ENCODE peak calls at places on chromosomes 1 and 21, in eight cellular contexts. B, P, A, U, S, X, V and M are unnamed samples.

GRCh38 chr1:206591696-206592095 is 20.6 kb downstream of the EIF2D start:
- DNase-seq in B (no peak), P (no peak), A (no peak), U (no peak), S (no peak), X (no peak), V (no peak), M (no peak)

GRCh38 chr21:17501107-17502006 is 11.5 kb upstream of the CXADR start:
- DNase-seq in B (no peak), P (no peak), A (no peak), U (no peak), S (peak), X (no peak), V (peak), M (no peak)

GRCh38 chr1:153610334-153611023 is 2.5 kb downstream of the S100A16 start:
- DNase-seq in B (no peak), P (no peak), A (peak), U (no peak), S (no peak), X (no peak), V (peak), M (no peak)

GRCh38 chr1:184476187-184476586 is 89.4 kb downstream of the C1orf21 start:
- DNase-seq in B (no peak), P (no peak), A (no peak), U (no peak), S (no peak), X (no peak), V (no peak), M (no peak)

GRCh38 chr21:43778469-43779335 is 2.6 kb upstream of the CSTB start:
- DNase-seq in B (no peak), P (no peak), A (no peak), U (no peak), S (no peak), X (no peak), V (peak), M (no peak)

GRCh38 chr1:10629816-10630571 is 155.2 kb downstream of the PEX14 start:
- DNase-seq in B (no peak), P (no peak), A (peak), U (no peak), S (no peak), X (no peak), V (no peak), M (no peak)

GRCh38 chr1:113804421-113805255 is 7.6 kb downstream of the RSBN1 start:
- DNase-seq in B (no peak), P (no peak), A (peak), U (peak), S (peak), X (no peak), V (peak), M (no peak)

GRCh38 chr1:224502459-224503160 is 68.0 kb upstream of the WDR26 start:
- DNase-seq in B (no peak), P (no peak), A (no peak), U (no peak), S (no peak), X (no peak), V (peak), M (no peak)

GRCh38 chr1:183304466-183305122 is 113.6 kb downstream of the NMNAT2 start:
- DNase-seq in B (no peak), P (no peak), A (no peak), U (no peak), S (no peak), X (no peak), V (peak), M (no peak)

GRCh38 chr1:230194525-230194924 is 127.5 kb downstream of the GALNT2 start:
- DNase-seq in B (no peak), P (no peak), A (no peak), U (no peak), S (no peak), X (no peak), V (no peak), M (no peak)

GRCh38 chr1:161727343-161727924 is 6.1 kb downstream of the FCRLB start:
- DNase-seq in B (peak), P (no peak), A (peak), U (no peak), S (no peak), X (no peak), V (peak), M (peak)

GRCh38 chr1:182625716-182626504 is 21.7 kb upstream of the RGS16 start:
- DNase-seq in B (no peak), P (no peak), A (no peak), U (no peak), S (no peak), X (no peak), V (peak), M (no peak)

GRCh38 chr1:12532405-12533315 is 85.3 kb downstream of the DHRS3 start:
- DNase-seq in B (no peak), P (no peak), A (no peak), U (no peak), S (no peak), X (no peak), V (no peak), M (no peak)

GRCh38 chr1:103949714-103950113 is 200.0 kb downstream of the AMY1C start:
- DNase-seq in B (no peak), P (no peak), A (no peak), U (no peak), S (no peak), X (no peak), V (no peak), M (no peak)

GRCh38 chr1:40668769-40669525 is 3.5 kb upstream of the RIMS3 start:
- DNase-seq in B (peak), P (peak), A (peak), U (peak), S (peak), X (peak), V (peak), M (peak)

GRCh38 chr1:58982259-58982998 is 198.6 kb upstream of the JUN start:
- DNase-seq in B (no peak), P (no peak), A (no peak), U (peak), S (peak), X (peak), V (no peak), M (no peak)

GRCh38 chr1:43616383-43616782 is 33.6 kb upstream of the KDM4A start:
- DNase-seq in B (no peak), P (no peak), A (no peak), U (no peak), S (no peak), X (no peak), V (no peak), M (no peak)

GRCh38 chr1:63119575-63120155 is 202.7 kb upstream of the FOXD3 start:
- DNase-seq in B (no peak), P (no peak), A (no peak), U (no peak), S (no peak), X (no peak), V (no peak), M (no peak)

GRCh38 chr1:185442065-185442464 is 125.0 kb upstream of the IVNS1ABP start:
- DNase-seq in B (no peak), P (no peak), A (peak), U (no peak), S (no peak), X (no peak), V (no peak), M (no peak)

GRCh38 chr1:159771501-159771900 is 9.3 kb upstream of the DUSP23 start:
- DNase-seq in B (no peak), P (no peak), A (no peak), U (no peak), S (no peak), X (no peak), V (no peak), M (no peak)

GRCh38 chr1:10987840-10988417 is 24.5 kb upstream of the TARDBP start:
- DNase-seq in B (no peak), P (no peak), A (peak), U (no peak), S (no peak), X (no peak), V (no peak), M (no peak)

GRCh38 chr1:182806015-182806678 is 16.6 kb downstream of the NPL start:
- DNase-seq in B (no peak), P (no peak), A (no peak), U (no peak), S (peak), X (no peak), V (peak), M (no peak)

GRCh38 chr1:100921110-100921706 is 25.3 kb downstream of the SLC30A7 start:
- DNase-seq in B (no peak), P (no peak), A (no peak), U (no peak), S (peak), X (no peak), V (peak), M (no peak)

GRCh38 chr1:200226268-200226968 is 183.4 kb downstream of the ZNF281 start:
- DNase-seq in B (no peak), P (no peak), A (no peak), U (no peak), S (no peak), X (no peak), V (no peak), M (no peak)

GRCh38 chr1:30491831-30492230 is 231.6 kb downstream of the MATN1 start:
- DNase-seq in B (no peak), P (no peak), A (no peak), U (no peak), S (no peak), X (no peak), V (no peak), M (no peak)

GRCh38 chr1:77473690-77474089 is 191.9 kb downstream of the AK5 start:
- DNase-seq in B (no peak), P (no peak), A (peak), U (no peak), S (no peak), X (no peak), V (peak), M (no peak)

GRCh38 chr1:180173451-180173850 is 18.8 kb downstream of the QSOX1 start:
- DNase-seq in B (no peak), P (no peak), A (peak), U (no peak), S (no peak), X (peak), V (no peak), M (no peak)

GRCh38 chr1:24349891-24350290 is 30.7 kb downstream of the GRHL3 start:
- DNase-seq in B (no peak), P (no peak), A (peak), U (no peak), S (no peak), X (no peak), V (peak), M (no peak)

GRCh38 chr1:70553192-70553956 is 142.3 kb downstream of the CTH start:
- DNase-seq in B (no peak), P (no peak), A (no peak), U (no peak), S (no peak), X (no peak), V (no peak), M (no peak)

GRCh38 chr1:17869826-17870225 is 114.7 kb downstream of the ACTL8 start:
- DNase-seq in B (no peak), P (no peak), A (peak), U (no peak), S (no peak), X (no peak), V (no peak), M (no peak)

GRCh38 chr1:26799479-26800133 is 11.9 kb downstream of the PIGV start:
- DNase-seq in B (no peak), P (peak), A (peak), U (peak), S (peak), X (peak), V (peak), M (no peak)
- H3K27ac ChIP-seq in B (peak), P (peak), A (peak), U (peak), S (peak), X (peak), V (peak), M (peak)

GRCh38 chr1:242523968-242524570 is 428 bp downstream of the PLD5 start:
- DNase-seq in B (no peak), P (peak), A (peak), U (no peak), S (peak), X (no peak), V (peak), M (no peak)

GRCh38 chr1:242522304-242522945 is 2.1 kb downstream of the PLD5 start:
- DNase-seq in B (no peak), P (no peak), A (peak), U (no peak), S (no peak), X (no peak), V (peak), M (no peak)

GRCh38 chr1:242525360-242525722 is 844 bp upstream of the PLD5 start:
- DNase-seq in B (no peak), P (no peak), A (no peak), U (no peak), S (no peak), X (no peak), V (no peak), M (no peak)

GRCh38 chr1:242524571-242525359 is at the start of gene PLD5:
- DNase-seq in B (no peak), P (no peak), A (peak), U (no peak), S (peak), X (no peak), V (no peak), M (no peak)

DNA sequence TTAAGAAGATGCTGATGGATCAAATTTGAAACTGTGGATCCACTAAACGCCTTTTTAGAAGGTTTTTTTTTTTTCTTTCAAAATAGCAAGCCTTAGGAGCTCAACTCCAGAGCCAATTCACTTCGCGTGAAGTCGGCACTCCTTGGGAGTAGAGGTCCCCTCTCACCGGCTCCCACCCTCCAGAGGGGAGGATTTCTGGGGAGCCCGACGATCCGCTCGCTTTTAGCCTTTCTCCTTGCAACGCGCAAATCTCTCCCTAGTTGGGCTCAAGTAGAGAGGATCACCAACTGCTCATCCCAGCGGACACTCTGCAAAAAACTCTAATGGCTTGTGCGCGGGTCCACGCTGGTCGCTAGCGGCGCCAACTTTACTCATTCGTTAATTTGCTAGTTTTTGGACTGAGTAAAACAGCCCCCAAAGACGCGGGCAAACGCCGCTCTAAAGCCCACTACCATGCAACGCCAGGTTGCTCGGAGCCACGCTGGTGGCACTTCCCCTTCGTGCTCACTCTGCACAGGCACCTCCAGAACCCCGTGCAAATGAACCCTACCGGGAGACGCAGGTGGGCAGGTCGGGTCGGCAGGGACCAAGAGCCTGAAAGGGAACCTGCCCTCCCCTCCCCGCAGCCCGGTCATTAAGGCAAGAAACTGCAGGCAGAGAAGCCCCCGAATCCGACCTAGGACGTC is 1.1 kb downstream of the PLD5 start:
- DNase-seq in B (no peak), P (no peak), A (peak), U (no peak), S (no peak), X (no peak), V (no peak), M (no peak)
- H3K4me3 ChIP-seq in B (no peak), P (no peak), A (no peak), U (peak), S (peak), X (peak), V (no peak), M (no peak)

GRCh38 chr1:9401080-9401453 is 108.4 kb downstream of the SPSB1 start:
- DNase-seq in B (no peak), P (no peak), A (no peak), U (no peak), S (no peak), X (no peak), V (no peak), M (no peak)

GRCh38 chr1:9402717-9403116 is 110.0 kb downstream of the SPSB1 start:
- DNase-seq in B (no peak), P (no peak), A (no peak), U (no peak), S (no peak), X (no peak), V (no peak), M (no peak)

GRCh38 chr1:9400425-9401079 is 107.9 kb downstream of the SPSB1 start:
- DNase-seq in B (no peak), P (no peak), A (peak), U (no peak), S (no peak), X (no peak), V (peak), M (no peak)

GRCh38 chr1:9404117-9404516 is 111.4 kb downstream of the SPSB1 start:
- DNase-seq in B (no peak), P (no peak), A (no peak), U (no peak), S (no peak), X (no peak), V (no peak), M (no peak)

DNA sequence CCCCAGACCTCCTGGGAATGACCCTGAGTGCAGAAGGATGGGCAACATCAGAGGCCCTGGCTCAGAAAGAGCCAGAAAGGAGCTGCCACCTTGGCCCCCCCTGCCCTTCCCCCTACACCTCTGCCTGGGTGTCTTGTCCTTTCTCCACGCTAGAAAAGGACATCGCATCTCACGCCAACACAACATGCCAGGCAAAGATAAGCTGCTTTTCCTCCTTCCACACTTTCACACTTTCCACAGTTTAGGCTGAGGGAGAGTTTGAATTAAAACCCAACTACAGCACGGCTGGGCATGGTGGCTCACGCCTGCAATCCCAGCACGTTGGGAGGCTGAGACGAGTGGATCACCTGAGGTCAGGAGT is 109.5 kb downstream of the SPSB1 start:
- DNase-seq in B (no peak), P (no peak), A (peak), U (peak), S (no peak), X (no peak), V (no peak), M (no peak)
- H3K27ac ChIP-seq in B (no peak), P (no peak), A (peak), U (peak), S (peak), X (no peak), V (no peak), M (no peak)

DNA sequence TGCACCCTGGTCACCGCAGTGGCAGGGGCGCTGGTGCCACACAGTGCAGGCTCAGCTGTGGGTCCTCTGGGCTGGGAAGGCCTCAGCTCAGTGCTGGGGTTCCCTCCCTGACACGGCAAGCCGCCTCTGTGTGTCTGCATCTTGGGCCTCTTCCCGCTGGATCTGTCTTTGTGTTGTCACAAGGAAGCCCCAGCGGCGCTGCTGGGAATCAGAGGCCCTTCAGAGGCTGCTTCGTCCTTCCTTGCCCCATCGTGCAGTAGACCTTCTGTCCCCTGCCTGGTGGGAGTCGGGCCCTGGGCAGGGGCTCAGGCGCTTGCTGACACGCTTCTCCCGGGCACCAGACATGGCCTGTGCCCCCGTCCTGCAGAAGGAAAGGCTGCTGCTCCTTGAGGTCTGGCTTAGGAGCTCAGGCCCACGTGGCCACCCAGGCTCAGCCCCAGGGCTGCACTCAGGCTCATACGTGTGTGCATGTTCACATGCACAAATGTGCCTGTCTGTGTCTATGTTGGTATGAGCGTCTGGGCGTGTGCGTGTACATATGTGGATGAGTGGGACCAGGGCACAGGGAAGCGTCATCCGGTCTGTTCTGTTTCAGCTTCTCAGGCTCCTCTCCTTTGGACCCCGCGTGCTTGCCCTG is 24.3 kb upstream of the DIP2A start:
- DNase-seq in B (no peak), P (no peak), A (peak), U (no peak), S (no peak), X (no peak), V (no peak), M (no peak)
- H3K4me3 ChIP-seq in B (no peak), P (no peak), A (no peak), U (no peak), S (no peak), X (no peak), V (no peak), M (no peak)

GRCh38 chr1:117059334-117059677 is 820 bp upstream of the TTF2 start:
- DNase-seq in B (peak), P (peak), A (peak), U (peak), S (peak), X (peak), V (peak), M (peak)
- H3K27ac ChIP-seq in B (peak), P (no peak), A (peak), U (no peak), S (peak), X (peak), V (peak), M (peak)

DNA sequence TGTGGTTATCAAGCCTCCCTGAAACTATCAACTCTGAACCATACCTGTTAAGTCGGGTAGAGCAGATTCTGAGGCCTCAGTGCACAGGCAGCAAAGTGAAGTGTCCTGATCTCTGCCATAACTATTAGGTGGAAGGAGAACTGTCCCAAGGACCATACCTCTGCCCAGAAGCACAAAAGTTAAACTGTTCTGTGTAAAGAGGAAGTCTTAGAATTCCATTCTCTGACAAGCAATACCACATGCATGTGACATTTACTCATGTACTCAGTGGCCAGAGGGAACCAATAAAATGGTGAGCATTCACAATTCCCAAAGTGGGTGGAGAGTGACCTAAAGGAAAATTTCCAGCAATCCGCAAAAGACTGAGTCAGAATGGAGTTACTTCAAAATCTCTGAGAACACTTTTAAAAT is 61.0 kb downstream of the TOR3A start:
- DNase-seq in B (no peak), P (no peak), A (no peak), U (no peak), S (peak), X (no peak), V (peak), M (no peak)
- H3K4me3 ChIP-seq in B (no peak), P (no peak), A (peak), U (no peak), S (no peak), X (peak), V (peak), M (no peak)

DNA sequence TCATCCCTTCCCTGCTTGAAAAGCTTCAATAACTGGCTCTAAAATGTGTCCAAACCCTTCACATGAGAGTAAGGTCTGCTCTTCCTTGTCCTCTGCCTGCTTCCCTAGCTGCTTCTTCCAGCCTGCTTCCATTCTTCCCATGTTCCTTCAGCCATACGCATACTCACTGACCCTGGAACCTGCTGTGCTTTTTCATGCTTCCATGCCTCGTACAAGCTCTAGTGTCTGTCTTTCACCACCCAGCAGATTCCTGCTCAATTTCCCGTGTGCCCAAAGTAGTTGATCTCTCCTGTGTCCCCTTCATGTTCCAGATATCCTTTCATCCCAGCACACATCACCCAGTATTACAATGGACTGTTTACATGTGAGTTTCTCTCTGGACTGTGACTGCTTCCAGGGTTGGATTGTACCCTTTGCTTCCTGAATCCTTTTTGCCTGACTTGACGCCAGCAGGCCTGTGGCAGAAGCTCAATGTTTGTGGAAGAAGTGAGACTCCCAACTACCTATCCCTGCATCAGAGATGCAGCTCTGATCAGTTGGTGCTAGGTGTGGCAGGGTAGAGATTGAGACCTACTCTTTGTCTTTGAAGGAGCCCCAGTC is 35.9 kb upstream of the RNF19B start:
- DNase-seq in B (no peak), P (no peak), A (peak), U (no peak), S (no peak), X (no peak), V (no peak), M (no peak)
- H3K27ac ChIP-seq in B (no peak), P (no peak), A (no peak), U (no peak), S (no peak), X (no peak), V (no peak), M (no peak)